ENCODE peak calls at places on chromosomes 13 and 19, in six cellular contexts. One of them, this sample, is unnamed.

GRCh38 chr13:59490651-59491050 is 673.1 kb downstream of the DIAPH3 start:
- DNase-seq in stimulated activated CD4-positive, alpha-beta T cell treated with anti-CD3 and anti-CD28 coated beads, Interleukin-4, amount 100 ng/mL, for 1 hour: no peak
- DNase-seq in dorsolateral prefrontal cortex: no peak
- DNase-seq in amygdala: no peak
- DNase-seq in thyroid gland: no peak
- DNase-seq in HS-5: no peak
- DNase-seq in this sample: no peak

GRCh38 chr19:50191270-50191669 is 12.2 kb upstream of the MYH14 start:
- DNase-seq in stimulated activated CD4-positive, alpha-beta T cell treated with anti-CD3 and anti-CD28 coated beads, Interleukin-4, amount 100 ng/mL, for 1 hour: no peak
- DNase-seq in dorsolateral prefrontal cortex: no peak
- DNase-seq in amygdala: no peak
- DNase-seq in thyroid gland: no peak
- DNase-seq in HS-5: no peak
- DNase-seq in this sample: no peak

GRCh38 chr13:39364797-39365468 is 238.1 kb downstream of the LHFPL6 start:
- DNase-seq in stimulated activated CD4-positive, alpha-beta T cell treated with anti-CD3 and anti-CD28 coated beads, Interleukin-4, amount 100 ng/mL, for 1 hour: no peak
- DNase-seq in dorsolateral prefrontal cortex: no peak
- DNase-seq in amygdala: no peak
- DNase-seq in thyroid gland: peak
- DNase-seq in HS-5: no peak
- DNase-seq in this sample: no peak

GRCh38 chr19:44345969-44346368 is 10.5 kb downstream of the ZNF112 start:
- DNase-seq in stimulated activated CD4-positive, alpha-beta T cell treated with anti-CD3 and anti-CD28 coated beads, Interleukin-4, amount 100 ng/mL, for 1 hour: no peak
- DNase-seq in dorsolateral prefrontal cortex: no peak
- DNase-seq in amygdala: no peak
- DNase-seq in thyroid gland: no peak
- DNase-seq in HS-5: no peak
- DNase-seq in this sample: no peak

GRCh38 chr19:38315657-38316476 is at the start of gene YIF1B:
- DNase-seq in stimulated activated CD4-positive, alpha-beta T cell treated with anti-CD3 and anti-CD28 coated beads, Interleukin-4, amount 100 ng/mL, for 1 hour: peak
- DNase-seq in dorsolateral prefrontal cortex: peak
- DNase-seq in amygdala: peak
- DNase-seq in thyroid gland: peak
- DNase-seq in HS-5: peak
- DNase-seq in this sample: peak

GRCh38 chr19:56333506-56333905 is 18.9 kb upstream of the ZSCAN5A start:
- DNase-seq in stimulated activated CD4-positive, alpha-beta T cell treated with anti-CD3 and anti-CD28 coated beads, Interleukin-4, amount 100 ng/mL, for 1 hour: peak
- DNase-seq in dorsolateral prefrontal cortex: no peak
- DNase-seq in amygdala: no peak
- DNase-seq in thyroid gland: peak
- DNase-seq in HS-5: no peak
- DNase-seq in this sample: no peak

GRCh38 chr13:43567608-43568007 is 219.2 kb downstream of the ENOX1 start:
- DNase-seq in stimulated activated CD4-positive, alpha-beta T cell treated with anti-CD3 and anti-CD28 coated beads, Interleukin-4, amount 100 ng/mL, for 1 hour: no peak
- DNase-seq in dorsolateral prefrontal cortex: no peak
- DNase-seq in amygdala: no peak
- DNase-seq in thyroid gland: no peak
- DNase-seq in HS-5: peak
- DNase-seq in this sample: no peak

GRCh38 chr19:7506385-7507328 is 9.2 kb upstream of the ZNF358 start:
- DNase-seq in stimulated activated CD4-positive, alpha-beta T cell treated with anti-CD3 and anti-CD28 coated beads, Interleukin-4, amount 100 ng/mL, for 1 hour: peak
- DNase-seq in dorsolateral prefrontal cortex: no peak
- DNase-seq in amygdala: no peak
- DNase-seq in thyroid gland: peak
- DNase-seq in HS-5: peak
- DNase-seq in this sample: no peak

GRCh38 chr19:48501446-48501960 is 10.1 kb downstream of the LMTK3 start:
- DNase-seq in stimulated activated CD4-positive, alpha-beta T cell treated with anti-CD3 and anti-CD28 coated beads, Interleukin-4, amount 100 ng/mL, for 1 hour: peak
- DNase-seq in dorsolateral prefrontal cortex: no peak
- DNase-seq in amygdala: no peak
- DNase-seq in thyroid gland: peak
- DNase-seq in HS-5: no peak
- DNase-seq in this sample: no peak

GRCh38 chr13:101527130-101527529 is 74.7 kb downstream of the ITGBL1 start:
- DNase-seq in stimulated activated CD4-positive, alpha-beta T cell treated with anti-CD3 and anti-CD28 coated beads, Interleukin-4, amount 100 ng/mL, for 1 hour: no peak
- DNase-seq in dorsolateral prefrontal cortex: no peak
- DNase-seq in amygdala: no peak
- DNase-seq in thyroid gland: no peak
- DNase-seq in HS-5: no peak
- DNase-seq in this sample: no peak

GRCh38 chr13:94825507-94825906 is 113.2 kb upstream of the SOX21 start:
- DNase-seq in stimulated activated CD4-positive, alpha-beta T cell treated with anti-CD3 and anti-CD28 coated beads, Interleukin-4, amount 100 ng/mL, for 1 hour: no peak
- DNase-seq in dorsolateral prefrontal cortex: no peak
- DNase-seq in amygdala: peak
- DNase-seq in thyroid gland: peak
- DNase-seq in HS-5: no peak
- DNase-seq in this sample: peak

GRCh38 chr19:36847968-36848367 is 2.7 kb upstream of the ZNF345 start:
- DNase-seq in stimulated activated CD4-positive, alpha-beta T cell treated with anti-CD3 and anti-CD28 coated beads, Interleukin-4, amount 100 ng/mL, for 1 hour: no peak
- DNase-seq in dorsolateral prefrontal cortex: no peak
- DNase-seq in amygdala: no peak
- DNase-seq in thyroid gland: no peak
- DNase-seq in HS-5: no peak
- DNase-seq in this sample: no peak

GRCh38 chr19:49801966-49802661 is 11.0 kb downstream of the FUZ start:
- DNase-seq in stimulated activated CD4-positive, alpha-beta T cell treated with anti-CD3 and anti-CD28 coated beads, Interleukin-4, amount 100 ng/mL, for 1 hour: no peak
- DNase-seq in dorsolateral prefrontal cortex: peak
- DNase-seq in amygdala: peak
- DNase-seq in thyroid gland: peak
- DNase-seq in HS-5: no peak
- DNase-seq in this sample: peak

GRCh38 chr13:114110091-114110829 is 22.2 kb downstream of the RASA3 start:
- DNase-seq in stimulated activated CD4-positive, alpha-beta T cell treated with anti-CD3 and anti-CD28 coated beads, Interleukin-4, amount 100 ng/mL, for 1 hour: peak
- DNase-seq in dorsolateral prefrontal cortex: peak
- DNase-seq in amygdala: no peak
- DNase-seq in thyroid gland: no peak
- DNase-seq in HS-5: no peak
- DNase-seq in this sample: no peak

GRCh38 chr13:62060570-62060969 is 644.9 kb upstream of the PCDH20 start:
- DNase-seq in stimulated activated CD4-positive, alpha-beta T cell treated with anti-CD3 and anti-CD28 coated beads, Interleukin-4, amount 100 ng/mL, for 1 hour: no peak
- DNase-seq in dorsolateral prefrontal cortex: no peak
- DNase-seq in amygdala: no peak
- DNase-seq in thyroid gland: no peak
- DNase-seq in HS-5: no peak
- DNase-seq in this sample: no peak

GRCh38 chr19:39996218-39996810 is 546 bp upstream of the ZNF546 start:
- DNase-seq in stimulated activated CD4-positive, alpha-beta T cell treated with anti-CD3 and anti-CD28 coated beads, Interleukin-4, amount 100 ng/mL, for 1 hour: no peak
- DNase-seq in dorsolateral prefrontal cortex: no peak
- DNase-seq in amygdala: no peak
- DNase-seq in thyroid gland: peak
- DNase-seq in HS-5: no peak
- DNase-seq in this sample: no peak

GRCh38 chr13:98300956-98301641 is 124.0 kb upstream of the RNF113B start:
- DNase-seq in stimulated activated CD4-positive, alpha-beta T cell treated with anti-CD3 and anti-CD28 coated beads, Interleukin-4, amount 100 ng/mL, for 1 hour: no peak
- DNase-seq in dorsolateral prefrontal cortex: no peak
- DNase-seq in amygdala: no peak
- DNase-seq in thyroid gland: peak
- DNase-seq in HS-5: no peak
- DNase-seq in this sample: no peak

GRCh38 chr19:57239982-57240310 is 486 bp upstream of the ZNF805 start:
- DNase-seq in stimulated activated CD4-positive, alpha-beta T cell treated with anti-CD3 and anti-CD28 coated beads, Interleukin-4, amount 100 ng/mL, for 1 hour: peak
- DNase-seq in dorsolateral prefrontal cortex: no peak
- DNase-seq in amygdala: no peak
- DNase-seq in thyroid gland: no peak
- DNase-seq in HS-5: no peak
- DNase-seq in this sample: no peak

GRCh38 chr13:43766766-43767165 is 20.0 kb downstream of the ENOX1 start:
- DNase-seq in stimulated activated CD4-positive, alpha-beta T cell treated with anti-CD3 and anti-CD28 coated beads, Interleukin-4, amount 100 ng/mL, for 1 hour: no peak
- DNase-seq in dorsolateral prefrontal cortex: no peak
- DNase-seq in amygdala: no peak
- DNase-seq in thyroid gland: no peak
- DNase-seq in HS-5: no peak
- DNase-seq in this sample: no peak